ENCODE peak calls at places on chromosomes 13 and 19, in five cellular contexts. S, K, N, M and O are unnamed samples.
A peak's percentile ranks its signal among the peaks of the same experiment; 100 is the strongest.

GRCh38 chr13:31998131-31998530 is 33.4 kb upstream of the FRY start:
- DNase-seq in S (no peak), K (no peak), N (no peak), M (no peak), O (no peak)

GRCh38 chr19:4722671-4723464 is 774 bp downstream of the DPP9 start:
- DNase-seq in S (no peak), K (no peak), N (no peak), M (peak; percentile 56), O (peak; percentile 35)

GRCh38 chr13:102773441-102774209 is at the start of gene TEX30:
- DNase-seq in S (peak; percentile 90), K (peak; percentile 87), N (peak; percentile 40), M (peak; percentile 68), O (peak; percentile 85)

GRCh38 chr13:40622246-40622645 is 44.2 kb downstream of the FOXO1 start:
- DNase-seq in S (no peak), K (no peak), N (no peak), M (no peak), O (no peak)

GRCh38 chr19:43532962-43533545 is at the start of gene ZNF575:
- DNase-seq in S (peak; percentile 94), K (peak; percentile 95), N (peak; percentile 84), M (peak; percentile 85), O (peak; percentile 91)

GRCh38 chr13:94706854-94707399 is 5.4 kb downstream of the SOX21 start:
- DNase-seq in S (no peak), K (no peak), N (no peak), M (no peak), O (no peak)

GRCh38 chr13:41613984-41614581 is 156.7 kb downstream of the RGCC start:
- DNase-seq in S (no peak), K (no peak), N (peak; percentile 92), M (peak; percentile 41), O (no peak)

GRCh38 chr13:32650705-32651311 is 64.6 kb downstream of the PDS5B start:
- DNase-seq in S (no peak), K (peak; percentile 45), N (peak; percentile 63), M (peak; percentile 50), O (peak; percentile 27)

GRCh38 chr13:33640832-33641231 is 177.1 kb upstream of the RFC3 start:
- DNase-seq in S (no peak), K (no peak), N (no peak), M (no peak), O (no peak)

GRCh38 chr19:46621191-46622117 is 3.4 kb downstream of the PTGIR start:
- DNase-seq in S (no peak), K (no peak), N (no peak), M (no peak), O (peak; percentile 54)

GRCh38 chr13:29996316-29996715 is 145.9 kb upstream of the UBL3 start:
- DNase-seq in S (no peak), K (no peak), N (no peak), M (no peak), O (no peak)

GRCh38 chr19:15812059-15812722 is 3.3 kb downstream of the OR10H1 start:
- DNase-seq in S (no peak), K (no peak), N (no peak), M (no peak), O (no peak)

GRCh38 chr19:50983625-50984292 is at the start of gene KLK7:
- DNase-seq in S (no peak), K (no peak), N (no peak), M (no peak), O (no peak)

GRCh38 chr13:61414136-61414535 is 1.5 kb downstream of the PCDH20 start:
- DNase-seq in S (no peak), K (no peak), N (no peak), M (no peak), O (no peak)

GRCh38 chr13:46577656-46578589 is 25.0 kb downstream of the LRCH1 start:
- DNase-seq in S (no peak), K (no peak), N (no peak), M (no peak), O (no peak)

GRCh38 chr19:47020132-47020805 is 632 bp downstream of the NPAS1 start:
- DNase-seq in S (no peak), K (no peak), N (no peak), M (no peak), O (peak; percentile 49)

GRCh38 chr19:43525836-43526771 is 897 bp downstream of the ETHE1 start:
- DNase-seq in S (no peak), K (peak; percentile 36), N (no peak), M (peak; percentile 43), O (peak; percentile 46)

GRCh38 chr13:41026806-41027205 is 7.7 kb upstream of the ELF1 start:
- DNase-seq in S (no peak), K (no peak), N (no peak), M (no peak), O (no peak)

GRCh38 chr13:100980171-100980570 is 305.6 kb upstream of the TMTC4 start:
- DNase-seq in S (no peak), K (no peak), N (no peak), M (no peak), O (no peak)

GRCh38 chr13:26984337-26984736 is 187.3 kb downstream of the USP12 start:
- DNase-seq in S (no peak), K (no peak), N (no peak), M (no peak), O (no peak)

GRCh38 chr19:10086032-10086903 is at the start of gene SHFL:
- DNase-seq in S (no peak), K (no peak), N (peak; percentile 5), M (peak; percentile 67), O (peak; percentile 65)

GRCh38 chr13:49093376-49093775 is 117.7 kb downstream of the FNDC3A start:
- DNase-seq in S (no peak), K (no peak), N (no peak), M (no peak), O (no peak)

GRCh38 chr19:45074744-45075143 is 1.5 kb downstream of the ZNF296 start:
- DNase-seq in S (no peak), K (no peak), N (no peak), M (no peak), O (no peak)

GRCh38 chr13:24066405-24067292 is 93.9 kb upstream of the SPATA13 start:
- DNase-seq in S (no peak), K (no peak), N (no peak), M (no peak), O (no peak)

GRCh38 chr13:26253262-26253786 is 605 bp upstream of the CDK8 start:
- DNase-seq in S (no peak), K (no peak), N (no peak), M (no peak), O (no peak)

GRCh38 chr13:84658881-84659661 is 776.8 kb upstream of the SLITRK1 start:
- DNase-seq in S (no peak), K (no peak), N (peak; percentile 67), M (no peak), O (no peak)

GRCh38 chr19:39858541-39858940 is 12.4 kb upstream of the FBL start:
- DNase-seq in S (no peak), K (no peak), N (no peak), M (no peak), O (peak; percentile 18)

GRCh38 chr19:10815969-10816635 is 19.9 kb downstream of the TMED1 start:
- DNase-seq in S (no peak), K (no peak), N (no peak), M (no peak), O (no peak)

GRCh38 chr13:35499131-35500051 is 22.9 kb upstream of the MAB21L1 start:
- DNase-seq in S (no peak), K (no peak), N (no peak), M (no peak), O (no peak)

GRCh38 chr13:113066142-113066455 is 39.5 kb upstream of the F7 start:
- DNase-seq in S (no peak), K (no peak), N (no peak), M (no peak), O (no peak)

GRCh38 chr13:79197933-79198332 is 208.1 kb downstream of the RBM26 start:
- DNase-seq in S (no peak), K (no peak), N (no peak), M (no peak), O (no peak)

GRCh38 chr19:3526507-3527244 is 12.3 kb upstream of the TEKTIP1 start:
- DNase-seq in S (no peak), K (no peak), N (no peak), M (no peak), O (no peak)
- TF ChIP-seq CTCF in S (peak; percentile 57), K (peak; percentile 25), N (peak; percentile 18), M (no peak), O (peak; percentile 13)

GRCh38 chr13:90416519-90416918 is 931.0 kb upstream of the MIR17HG start:
- DNase-seq in S (no peak), K (no peak), N (no peak), M (no peak), O (no peak)

GRCh38 chr13:90412980-90413379 is 934.5 kb upstream of the MIR17HG start:
- DNase-seq in S (no peak), K (no peak), N (no peak), M (no peak), O (no peak)

GRCh38 chr13:90414691-90415596 is 932.5 kb upstream of the MIR17HG start:
- DNase-seq in S (no peak), K (no peak), N (peak; percentile 44), M (no peak), O (no peak)

GRCh38 chr13:90415902-90416301 is 931.6 kb upstream of the MIR17HG start:
- DNase-seq in S (no peak), K (no peak), N (no peak), M (no peak), O (no peak)

GRCh38 chr13:90413548-90413947 is 933.9 kb upstream of the MIR17HG start:
- DNase-seq in S (no peak), K (no peak), N (no peak), M (no peak), O (no peak)
- TF ChIP-seq CTCF in S (no peak), K (no peak), N (no peak), M (no peak), O (no peak)

GRCh38 chr19:32870981-32871451 is 1.4 kb upstream of the SLC7A9 start:
- DNase-seq in S (peak; percentile 64), K (no peak), N (no peak), M (no peak), O (no peak)
- TF ChIP-seq CTCF in S (no peak), K (no peak), N (no peak), M (no peak), O (no peak)

GRCh38 chr19:29887498-29887897 is 54.5 kb upstream of the URI1 start:
- DNase-seq in S (no peak), K (no peak), N (no peak), M (no peak), O (no peak)
- TF ChIP-seq CTCF in S (no peak), K (no peak), N (no peak), M (no peak), O (no peak)

DNA sequence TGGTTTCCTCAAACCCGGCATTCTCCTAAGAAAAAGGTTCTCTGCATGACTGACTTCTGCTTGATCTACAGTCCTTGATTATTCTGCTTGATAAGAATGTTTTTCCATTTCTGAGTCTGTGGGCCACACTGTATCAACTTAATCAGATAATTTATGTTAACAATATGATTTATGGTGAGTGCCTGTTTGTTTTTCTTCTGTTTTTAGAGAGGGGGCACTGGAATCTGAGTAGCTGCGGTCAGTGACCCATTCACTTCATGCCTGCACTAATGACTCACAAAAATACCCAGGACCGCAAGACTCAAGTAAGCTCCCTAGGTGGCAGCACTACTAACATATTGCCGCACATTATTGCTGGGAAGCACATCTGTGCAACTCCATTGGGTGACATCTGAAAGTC is 542.3 kb upstream of the ATXN8OS start:
- DNase-seq in S (no peak), K (peak; percentile 18), N (peak; percentile 64), M (no peak), O (peak; percentile 5)
- TF ChIP-seq CTCF in S (peak; percentile 58), K (peak; percentile 61), N (peak; percentile 49), M (no peak), O (peak; percentile 16)